ENCODE peak calls at places on chromosomes 6 and 20, in four cellular contexts. E, F, V and P are unnamed samples.

GRCh38 chr20:17995967-17996819 is 27.4 kb downstream of the MGME1 start:
- DNase-seq in E (peak; percentile 70), F (peak; percentile 68), V (peak; percentile 33), P (peak; percentile 46)

GRCh38 chr20:62754122-62754990 is 41.9 kb upstream of the MRGBP start:
- DNase-seq in E (no peak), F (no peak), V (no peak), P (no peak)

GRCh38 chr6:47319382-47319781 is 9.7 kb upstream of the TNFRSF21 start:
- DNase-seq in E (no peak), F (no peak), V (no peak), P (no peak)

GRCh38 chr6:44278316-44278715 is 8.1 kb downstream of the TMEM151B start:
- DNase-seq in E (no peak), F (no peak), V (no peak), P (no peak)

GRCh38 chr20:22449115-22449973 is 135.0 kb downstream of the FOXA2 start:
- DNase-seq in E (no peak), F (no peak), V (no peak), P (no peak)

GRCh38 chr20:51610111-51610510 is 67.6 kb upstream of the NFATC2 start:
- DNase-seq in E (no peak), F (no peak), V (no peak), P (no peak)

GRCh38 chr20:2838847-2839671 is 1.4 kb downstream of the PCED1A start:
- DNase-seq in E (no peak), F (no peak), V (no peak), P (no peak)

GRCh38 chr6:92888316-92888715 is 531.0 kb downstream of the EPHA7 start:
- DNase-seq in E (no peak), F (no peak), V (no peak), P (no peak)

GRCh38 chr6:133040025-133040838 is 200.9 kb upstream of the EYA4 start:
- DNase-seq in E (peak; percentile 13), F (no peak), V (peak; percentile 75), P (no peak)

GRCh38 chr6:52049252-52050050 is 38.0 kb downstream of the PKHD1 start:
- DNase-seq in E (peak; percentile 41), F (no peak), V (peak; percentile 32), P (no peak)

GRCh38 chr6:107740496-107741190 is 83.5 kb downstream of the SCML4 start:
- DNase-seq in E (no peak), F (no peak), V (no peak), P (no peak)

GRCh38 chr6:19664050-19664449 is 173.1 kb upstream of the ID4 start:
- DNase-seq in E (no peak), F (no peak), V (no peak), P (no peak)

GRCh38 chr20:40472905-40473304 is 216.1 kb downstream of the MAFB start:
- DNase-seq in E (no peak), F (no peak), V (no peak), P (no peak)

GRCh38 chr6:146813554-146813953 is 214.8 kb downstream of the ADGB start:
- DNase-seq in E (peak; percentile 79), F (no peak), V (no peak), P (no peak)

GRCh38 chr6:55388161-55388560 is 60.9 kb downstream of the GFRAL start:
- DNase-seq in E (peak; percentile 16), F (no peak), V (no peak), P (no peak)

GRCh38 chr6:73566954-73567591 is 46.2 kb upstream of the EEF1A1 start:
- DNase-seq in E (peak; percentile 72), F (peak; percentile 67), V (no peak), P (no peak)

GRCh38 chr20:40672095-40672494 is 16.9 kb downstream of the MAFB start:
- DNase-seq in E (no peak), F (no peak), V (no peak), P (no peak)

GRCh38 chr6:24935753-24936152 is at the start of gene RIPOR2:
- DNase-seq in E (no peak), F (no peak), V (no peak), P (peak; percentile 72)